ENCODE peak calls at places on chromosomes 13 and 19, in ten cellular contexts. S is activated T-cell treated with anti-CD3 and anti-CD28 coated beads for 1 hour; I is iPS-NIHi11; X is nephron progenitor cell; O is adrenal gland; Q is kidney glomerular epithelial cell; R is stimulated activated CD4-positive, alpha-beta T cell treated with anti-CD3 and anti-CD28 coated beads, Interleukin-4, amount 100 ng/mL, for 4 hours; D is stomach; K is mammary epithelial cell; J is cardiac muscle cell. G is an unnamed sample.

GRCh38 chr19:48216933-48217332 is 38.8 kb downstream of the CARD8 start:
- DNase-seq in S (no peak), I (no peak), X (no peak), O (no peak), Q (no peak), R (no peak), D (no peak), K (no peak), J (no peak), G (no peak)

GRCh38 chr13:74052402-74052928 is 81.7 kb downstream of the KLF12 start:
- DNase-seq in S (no peak), I (no peak), X (no peak), O (no peak), Q (no peak), R (no peak), D (peak), K (no peak), J (no peak), G (no peak)

GRCh38 chr19:401836-402535 is 7.0 kb downstream of the C2CD4C start:
- DNase-seq in S (no peak), I (no peak), X (no peak), O (no peak), Q (no peak), R (no peak), D (no peak), K (no peak), J (no peak), G (no peak)

GRCh38 chr13:100506154-100506553 is 82.4 kb downstream of the GGACT start:
- DNase-seq in S (no peak), I (no peak), X (no peak), O (no peak), Q (no peak), R (peak), D (no peak), K (no peak), J (no peak), G (no peak)

GRCh38 chr13:40401911-40402776 is 264.3 kb downstream of the FOXO1 start:
- DNase-seq in S (no peak), I (peak), X (peak), O (peak), Q (peak), R (peak), D (peak), K (peak), J (no peak), G (peak)

GRCh38 chr19:17806945-17807344 is 12.0 kb downstream of the B3GNT3 start:
- DNase-seq in S (no peak), I (no peak), X (no peak), O (no peak), Q (no peak), R (no peak), D (no peak), K (no peak), J (no peak), G (no peak)

GRCh38 chr19:1123885-1124677 is 20.3 kb downstream of the GPX4 start:
- DNase-seq in S (no peak), I (no peak), X (no peak), O (no peak), Q (no peak), R (no peak), D (no peak), K (no peak), J (no peak), G (no peak)

GRCh38 chr19:13164370-13165090 is 14.3 kb downstream of the IER2 start:
- DNase-seq in S (no peak), I (peak), X (peak), O (peak), Q (peak), R (no peak), D (peak), K (peak), J (peak), G (peak)

GRCh38 chr13:66562054-66562453 is 668.1 kb downstream of the PCDH9 start:
- DNase-seq in S (no peak), I (no peak), X (no peak), O (no peak), Q (no peak), R (no peak), D (no peak), K (no peak), J (no peak), G (no peak)

GRCh38 chr13:30079501-30079900 is 227.8 kb downstream of the KATNAL1 start:
- DNase-seq in S (no peak), I (no peak), X (no peak), O (no peak), Q (no peak), R (no peak), D (no peak), K (no peak), J (no peak), G (no peak)

GRCh38 chr13:101829484-101829883 is 377.0 kb downstream of the ITGBL1 start:
- DNase-seq in S (no peak), I (no peak), X (no peak), O (no peak), Q (peak), R (no peak), D (no peak), K (no peak), J (no peak), G (no peak)

GRCh38 chr19:5903502-5904301 is at the start of gene NDUFA11:
- DNase-seq in S (peak), I (peak), X (peak), O (peak), Q (peak), R (peak), D (peak), K (no peak), J (peak), G (peak)

GRCh38 chr13:98613591-98613990 is 36.7 kb upstream of the STK24 start:
- DNase-seq in S (no peak), I (no peak), X (no peak), O (no peak), Q (no peak), R (no peak), D (no peak), K (no peak), J (no peak), G (no peak)

GRCh38 chr19:35118268-35119026 is 2.8 kb downstream of the FXYD3 start:
- DNase-seq in S (no peak), I (no peak), X (no peak), O (no peak), Q (no peak), R (no peak), D (peak), K (no peak), J (no peak), G (no peak)

GRCh38 chr19:13172335-13173128 is 22.3 kb downstream of the IER2 start:
- DNase-seq in S (peak), I (peak), X (no peak), O (peak), Q (peak), R (peak), D (peak), K (peak), J (peak), G (peak)

GRCh38 chr13:28741080-28741479 is 22.3 kb upstream of the SLC46A3 start:
- DNase-seq in S (no peak), I (peak), X (no peak), O (no peak), Q (no peak), R (no peak), D (no peak), K (no peak), J (no peak), G (no peak)

GRCh38 chr13:50914301-50914700 is 4.7 kb downstream of the RNASEH2B start:
- DNase-seq in S (no peak), I (no peak), X (no peak), O (no peak), Q (no peak), R (no peak), D (no peak), K (no peak), J (no peak), G (no peak)

GRCh38 chr19:2602391-2603181 is 99.9 kb downstream of the GNG7 start:
- DNase-seq in S (no peak), I (peak), X (peak), O (peak), Q (no peak), R (no peak), D (peak), K (peak), J (peak), G (peak)

GRCh38 chr13:98822238-98822606 is 69.8 kb upstream of the SLC15A1 start:
- DNase-seq in S (no peak), I (no peak), X (no peak), O (peak), Q (peak), R (no peak), D (no peak), K (no peak), J (peak), G (no peak)

GRCh38 chr19:20558011-20558410 is 7.6 kb downstream of the ZNF737 start:
- DNase-seq in S (no peak), I (no peak), X (no peak), O (peak), Q (no peak), R (no peak), D (no peak), K (no peak), J (no peak), G (peak)

GRCh38 chr19:13408889-13409518 is 97.3 kb downstream of the CACNA1A start:
- DNase-seq in S (no peak), I (no peak), X (no peak), O (no peak), Q (no peak), R (no peak), D (no peak), K (no peak), J (no peak), G (no peak)

GRCh38 chr19:19399733-19400438 is 5.6 kb upstream of the GATAD2A start:
- DNase-seq in S (no peak), I (no peak), X (no peak), O (no peak), Q (no peak), R (no peak), D (no peak), K (no peak), J (no peak), G (no peak)

GRCh38 chr19:2167896-2168618 is 4.3 kb downstream of the DOT1L start:
- DNase-seq in S (no peak), I (no peak), X (no peak), O (peak), Q (no peak), R (no peak), D (peak), K (peak), J (peak), G (no peak)

GRCh38 chr19:46878613-46879375 is 18.0 kb downstream of the ARHGAP35 start:
- DNase-seq in S (no peak), I (no peak), X (no peak), O (no peak), Q (peak), R (no peak), D (no peak), K (peak), J (no peak), G (no peak)

GRCh38 chr19:56245062-56245740 is 27.3 kb upstream of the EDDM13 start:
- DNase-seq in S (no peak), I (no peak), X (no peak), O (no peak), Q (no peak), R (no peak), D (no peak), K (peak), J (no peak), G (no peak)

GRCh38 chr13:72458701-72459100 is 268.7 kb downstream of the MZT1 start:
- DNase-seq in S (no peak), I (peak), X (no peak), O (no peak), Q (peak), R (no peak), D (no peak), K (peak), J (peak), G (no peak)

GRCh38 chr19:11814707-11815050 is 606 bp downstream of the ZNF440 start:
- DNase-seq in S (no peak), I (peak), X (no peak), O (peak), Q (no peak), R (no peak), D (no peak), K (peak), J (peak), G (no peak)